ENCODE peak calls at places on chromosomes 7 and 10, in four cellular contexts. F is K562, W is WTC11, H is HepG2. O is an unnamed sample.

GRCh38 chr7:155229548-155230168 is 68.0 kb upstream of the INSIG1 start:
- DNase-seq in F (no peak), H (no peak), W (no peak), O (no peak)

GRCh38 chr10:96025566-96025965 is 17.8 kb upstream of the CCNJ start:
- DNase-seq in W (peak), H (peak), F (no peak), O (no peak)

GRCh38 chr7:27141138-27141537 is 2.3 kb downstream of the HOXA5 start:
- DNase-seq in W (no peak), F (no peak), H (no peak), O (no peak)

GRCh38 chr7:140667476-140667875 is 5.3 kb upstream of the ADCK2 start:
- DNase-seq in H (no peak), F (no peak), W (no peak), O (no peak)

GRCh38 chr10:122310311-122311050 is 39.4 kb downstream of the BTBD16 start:
- DNase-seq in F (no peak), H (peak), W (no peak), O (no peak)

GRCh38 chr7:81859433-81859832 is 89.6 kb upstream of the HGF start:
- DNase-seq in H (no peak), W (no peak), F (no peak), O (no peak)

GRCh38 chr7:129134356-129134972 is 10.0 kb upstream of the TSPAN33 start:
- DNase-seq in F (no peak), W (no peak), H (no peak), O (no peak)

GRCh38 chr10:117429644-117430043 is 54.4 kb upstream of the PDZD8 start:
- DNase-seq in F (no peak), W (no peak), H (no peak), O (no peak)

GRCh38 chr10:10911035-10911434 is 106.6 kb upstream of the CELF2 start:
- DNase-seq in W (no peak), F (no peak), H (no peak), O (no peak)

GRCh38 chr10:102269017-102269416 is 23.7 kb downstream of the GBF1 start:
- DNase-seq in H (no peak), W (no peak), F (no peak), O (no peak)

GRCh38 chr7:103524042-103524907 is 78.3 kb upstream of the SLC26A5 start:
- DNase-seq in F (peak), H (peak), W (no peak), O (no peak)

GRCh38 chr7:157402388-157402703 is 65.5 kb downstream of the DNAJB6 start:
- DNase-seq in H (no peak), W (no peak), F (no peak), O (no peak)

GRCh38 chr10:121608669-121609190 is 10.5 kb upstream of the FGFR2 start:
- DNase-seq in F (peak), W (peak), H (peak), O (no peak)

GRCh38 chr10:89793649-89794254 is 92.4 kb downstream of the KIF20B start:
- DNase-seq in H (peak), W (no peak), F (peak), O (peak)

GRCh38 chr10:91127341-91128082 is 93.0 kb upstream of the PCGF5 start:
- DNase-seq in W (no peak), H (no peak), F (no peak), O (no peak)

GRCh38 chr7:128829391-128830166 is 627 bp upstream of the FLNC start:
- DNase-seq in W (no peak), H (no peak), F (peak), O (no peak)

GRCh38 chr10:74870191-74870590 is 43.8 kb downstream of the KAT6B start:
- DNase-seq in F (no peak), W (no peak), H (no peak), O (no peak)

GRCh38 chr10:110138197-110138812 is 69.1 kb upstream of the MXI1 start:
- DNase-seq in H (peak), F (no peak), W (no peak), O (no peak)

GRCh38 chr7:92259610-92260247 is 14.0 kb downstream of the ANKIB1 start:
- DNase-seq in F (no peak), H (no peak), W (no peak), O (no peak)

GRCh38 chr10:90787906-90788491 is 69.8 kb downstream of the HTR7 start:
- DNase-seq in F (peak), W (peak), H (peak), O (no peak)

GRCh38 chr10:132543916-132544743 is 6.5 kb downstream of the INPP5A start:
- DNase-seq in F (no peak), W (peak), H (no peak), O (no peak)

GRCh38 chr7:1452205-1452604 is 7.1 kb downstream of the MICALL2 start:
- DNase-seq in H (no peak), W (no peak), F (no peak), O (no peak)

GRCh38 chr7:118918556-118918955 is 694.1 kb downstream of the ANKRD7 start:
- DNase-seq in F (no peak), W (no peak), H (peak), O (no peak)

GRCh38 chr7:138449580-138449979 is 10.5 kb upstream of the TRIM24 start:
- DNase-seq in F (peak), W (peak), H (no peak), O (no peak)

GRCh38 chr10:33015798-33016547 is 57.9 kb upstream of the ITGB1 start:
- DNase-seq in F (no peak), H (no peak), W (no peak), O (no peak)

GRCh38 chr10:103699611-103700435 is 155.6 kb downstream of the SH3PXD2A start:
- DNase-seq in F (no peak), W (no peak), H (no peak), O (no peak)

GRCh38 chr7:25349283-25349682 is 121.0 kb upstream of the NPVF start:
- DNase-seq in W (no peak), F (no peak), H (no peak), O (no peak)

GRCh38 chr10:118977022-118977599 is 52.4 kb upstream of the NANOS1 start:
- DNase-seq in H (no peak), W (no peak), F (no peak), O (no peak)

GRCh38 chr10:75612904-75613684 is 181.7 kb downstream of the LRMDA start:
- DNase-seq in W (no peak), H (no peak), F (no peak), O (peak)

GRCh38 chr10:70832852-70833542 is 17.2 kb downstream of the SGPL1 start:
- DNase-seq in H (no peak), W (no peak), F (no peak), O (no peak)

GRCh38 chr10:27998178-27998953 is 513 bp downstream of the ODAD2 start:
- DNase-seq in F (no peak), H (no peak), W (peak), O (no peak)

GRCh38 chr10:14478639-14479038 is 147.9 kb upstream of the FRMD4A start:
- DNase-seq in W (peak), H (no peak), F (peak), O (no peak)

GRCh38 chr7:104862719-104863118 is 151.3 kb upstream of the KMT2E start:
- DNase-seq in W (peak), H (peak), F (peak), O (no peak)

GRCh38 chr10:107553470-107553869 is 389.0 kb upstream of the SORCS1 start:
- DNase-seq in F (no peak), W (no peak), H (no peak), O (peak)

GRCh38 chr7:85038466-85038865 is 148.4 kb downstream of the SEMA3D start:
- DNase-seq in W (no peak), H (no peak), F (no peak), O (no peak)

GRCh38 chr7:116762951-116763350 is 91.0 kb downstream of the MET start:
- DNase-seq in W (no peak), F (no peak), H (no peak), O (no peak)

GRCh38 chr10:52318822-52319464 is 4.9 kb downstream of the DKK1 start:
- DNase-seq in F (no peak), H (peak), W (no peak), O (no peak)

GRCh38 chr7:147579148-147579547 is 1011.4 kb upstream of the C7orf33 start:
- DNase-seq in H (no peak), W (no peak), F (no peak), O (no peak)

GRCh38 chr7:134755422-134756022 is 23.9 kb upstream of the CALD1 start:
- DNase-seq in F (no peak), H (no peak), W (no peak), O (no peak)
- TF ChIP-seq ETV6 in F (no peak), H (no peak), W (no peak), O (no peak)

DNA sequence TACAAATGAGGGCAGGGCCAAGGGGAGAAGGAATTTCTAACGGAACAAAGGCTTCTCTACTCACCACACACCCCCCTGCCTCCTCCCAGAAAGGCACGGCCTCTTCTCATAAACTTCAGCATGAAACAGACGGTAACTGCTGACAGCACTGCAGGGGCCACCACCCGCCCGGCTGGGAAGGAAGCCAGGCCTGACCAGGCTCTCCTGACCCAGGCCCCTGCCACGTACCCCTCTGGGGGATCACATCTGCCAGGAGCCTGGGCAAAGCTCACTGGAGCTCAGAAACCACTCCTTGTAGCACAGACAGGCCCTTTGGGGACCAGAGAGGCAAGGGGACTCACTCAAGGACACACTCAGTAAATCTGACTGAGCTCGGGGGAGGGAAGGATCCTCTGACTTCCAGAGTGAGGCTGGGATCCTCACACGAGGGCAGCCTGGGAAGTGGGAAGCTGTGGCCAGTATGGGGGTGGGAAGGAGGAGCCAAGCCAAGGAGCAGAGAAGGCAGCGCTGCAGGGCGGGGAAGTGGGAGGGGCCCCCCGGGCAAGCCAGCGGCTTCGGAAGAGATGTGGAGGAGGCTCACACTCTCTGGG is 46.1 kb downstream of the ZCCHC24 start:
- DNase-seq in F (peak), W (peak), H (no peak), O (no peak)
- TF ChIP-seq ESRRA in F (no peak), W (no peak), H (no peak), O (no peak)

GRCh38 chr10:128628252-128628651 is 502.0 kb upstream of the MKI67 start:
- DNase-seq in W (no peak), F (no peak), H (no peak), O (no peak)

GRCh38 chr10:128630787-128631252 is 504.6 kb upstream of the MKI67 start:
- DNase-seq in W (no peak), H (no peak), F (no peak), O (no peak)

GRCh38 chr10:128631801-128632241 is 505.6 kb upstream of the MKI67 start:
- DNase-seq in W (no peak), F (no peak), H (peak), O (no peak)

GRCh38 chr10:128627811-128628210 is 501.6 kb upstream of the MKI67 start:
- DNase-seq in W (no peak), F (no peak), H (no peak), O (no peak)

DNA sequence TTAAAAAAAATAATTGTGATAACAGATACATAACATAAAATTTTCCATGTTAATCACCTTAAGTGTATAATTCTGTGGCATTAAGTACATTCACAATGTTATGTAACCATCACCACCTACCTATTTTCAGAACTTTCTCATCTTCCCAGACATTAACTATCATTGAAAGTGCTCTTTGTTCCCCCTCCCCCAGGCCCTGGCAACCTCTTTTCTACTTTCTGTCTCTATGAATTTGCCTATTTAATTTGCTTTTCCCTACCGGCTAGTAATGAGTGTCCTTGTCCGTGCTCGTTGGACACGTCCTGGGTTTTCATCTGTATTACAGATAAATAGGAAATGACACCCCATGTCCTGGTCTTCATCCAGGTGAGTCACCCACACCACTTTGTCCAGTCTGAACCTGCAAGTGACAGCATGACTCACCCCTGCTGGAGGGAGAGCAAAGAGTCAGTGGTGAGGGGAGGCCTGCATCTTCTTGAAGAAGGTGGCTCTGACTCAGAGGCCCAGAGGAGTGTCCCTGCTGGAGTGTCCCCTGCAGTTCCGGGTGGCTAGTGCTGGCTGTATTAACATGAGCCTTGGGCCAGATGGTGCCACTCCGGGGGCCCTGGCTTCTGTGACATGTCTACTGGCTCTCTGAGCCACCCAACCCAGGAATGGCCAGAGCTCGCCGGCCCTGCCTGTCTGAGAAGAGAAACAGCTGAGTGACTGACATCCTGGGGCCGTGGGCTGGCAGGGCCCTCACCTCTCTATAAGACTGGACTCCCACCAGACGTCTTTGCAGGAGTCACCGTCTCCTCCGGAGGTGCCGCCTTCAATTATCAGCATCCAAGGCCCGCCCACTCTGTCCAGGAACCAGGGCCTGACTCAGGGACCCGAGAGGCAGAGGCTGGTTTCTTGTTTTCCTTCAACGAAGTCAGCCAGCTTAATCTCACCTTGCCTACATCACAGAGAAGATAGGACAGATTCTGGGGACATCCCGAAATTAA is 503.2 kb upstream of the MKI67 start:
- DNase-seq in H (peak), W (no peak), F (peak), O (no peak)
- TF ChIP-seq ETV6 in H (no peak), W (no peak), F (no peak), O (no peak)

GRCh38 chr7:131630427-131630826 is 74.0 kb upstream of the PODXL start:
- DNase-seq in H (no peak), W (no peak), F (no peak), O (no peak)
- TF ChIP-seq ESRRA in H (no peak), W (no peak), F (no peak), O (no peak)

O was measured in GM12878.